ENCODE peak calls at places on chromosomes 13 and 19, in five cellular contexts. I is H1, Y is IMR-90, M is trophoblast cell, U is mesenchymal stem cell. K is an unnamed sample.
A peak's percentile ranks its signal among the peaks of the same experiment; 100 is the strongest.

GRCh38 chr19:15091918-15092753 is 10.1 kb downstream of the OR1I1 start:
- DNase-seq in I (no peak), Y (peak; percentile 71), M (peak; percentile 94), U (peak; percentile 77), K (peak; percentile 72)

GRCh38 chr19:36999313-36999712 is 78.9 kb upstream of the ZNF420 start:
- DNase-seq in I (no peak), Y (no peak), M (peak; percentile 1), U (no peak), K (no peak)

GRCh38 chr19:12015015-12015752 is 20.3 kb downstream of the ZNF433 start:
- DNase-seq in I (no peak), Y (no peak), M (no peak), U (no peak), K (no peak)

GRCh38 chr19:28867978-28868377 is 345.0 kb downstream of the UQCRFS1 start:
- DNase-seq in I (no peak), Y (no peak), M (no peak), U (no peak), K (no peak)

GRCh38 chr19:791605-792360 is 5.5 kb upstream of the PTBP1 start:
- DNase-seq in I (no peak), Y (no peak), M (no peak), U (no peak), K (no peak)

GRCh38 chr13:25678398-25678797 is 306.6 kb downstream of the ATP8A2 start:
- DNase-seq in I (no peak), Y (no peak), M (no peak), U (no peak), K (no peak)

GRCh38 chr13:50365300-50365682 is 350.0 kb downstream of the KCNRG start:
- DNase-seq in I (no peak), Y (no peak), M (no peak), U (no peak), K (no peak)

GRCh38 chr13:71525004-71525403 is 342.0 kb downstream of the DACH1 start:
- DNase-seq in I (no peak), Y (no peak), M (no peak), U (no peak), K (no peak)

GRCh38 chr13:32851083-32852064 is 164.8 kb upstream of the KL start:
- DNase-seq in I (no peak), Y (no peak), M (no peak), U (peak; percentile 18), K (no peak)

GRCh38 chr13:73465629-73465974 is 406.8 kb downstream of the KLF5 start:
- DNase-seq in I (no peak), Y (peak; percentile 42), M (peak; percentile 59), U (peak; percentile 27), K (no peak)

GRCh38 chr19:9828551-9829063 is 889 bp downstream of the UBL5 start:
- DNase-seq in I (no peak), Y (no peak), M (no peak), U (no peak), K (no peak)

GRCh38 chr19:16587031-16588023 is 15.1 kb upstream of the SLC35E1 start:
- DNase-seq in I (no peak), Y (peak; percentile 67), M (peak; percentile 25), U (peak; percentile 82), K (no peak)

GRCh38 chr19:49786432-49786831 is 19.6 kb downstream of the AP2A1 start:
- DNase-seq in I (no peak), Y (peak; percentile 53), M (peak; percentile 24), U (peak; percentile 41), K (no peak)

GRCh38 chr13:34762312-34762711 is 179.8 kb upstream of the NBEA start:
- DNase-seq in I (no peak), Y (no peak), M (peak; percentile 57), U (peak; percentile 72), K (no peak)

GRCh38 chr19:45768644-45769053 is 403 bp downstream of the SIX5 start:
- DNase-seq in I (no peak), Y (peak; percentile 41), M (peak; percentile 58), U (peak; percentile 81), K (no peak)

GRCh38 chr13:93724187-93724586 is 497.6 kb downstream of the GPC6 start:
- DNase-seq in I (no peak), Y (peak; percentile 61), M (no peak), U (no peak), K (no peak)

DNA sequence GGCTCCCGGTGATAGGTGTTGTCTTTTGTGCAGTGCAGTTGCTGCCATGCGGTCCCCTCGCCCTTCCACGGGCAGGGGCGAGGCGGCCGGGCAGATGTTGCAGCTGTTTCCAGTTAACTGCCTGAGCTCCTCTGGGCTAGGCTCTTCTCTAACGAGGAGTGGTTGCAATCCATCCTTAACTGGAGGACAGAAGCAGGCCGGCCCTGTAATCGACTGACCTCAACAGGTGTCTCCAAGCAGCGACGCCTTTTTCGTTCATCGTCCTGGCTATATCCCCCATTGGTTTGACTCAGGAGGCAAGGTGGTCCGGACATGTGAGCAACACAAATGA is 1.9 kb upstream of the TSC22D1 start:
- DNase-seq in I (no peak), Y (no peak), M (no peak), U (no peak), K (no peak)
- H3K4me1 ChIP-seq in I (peaks cover 16% of the 10 kb centered on the region), Y (peaks cover 23% of the 10 kb centered on the region), M (peaks cover 13% of the 10 kb centered on the region), U (peaks cover 12% of the 10 kb centered on the region), K (peaks cover 19% of the 10 kb centered on the region)

DNA sequence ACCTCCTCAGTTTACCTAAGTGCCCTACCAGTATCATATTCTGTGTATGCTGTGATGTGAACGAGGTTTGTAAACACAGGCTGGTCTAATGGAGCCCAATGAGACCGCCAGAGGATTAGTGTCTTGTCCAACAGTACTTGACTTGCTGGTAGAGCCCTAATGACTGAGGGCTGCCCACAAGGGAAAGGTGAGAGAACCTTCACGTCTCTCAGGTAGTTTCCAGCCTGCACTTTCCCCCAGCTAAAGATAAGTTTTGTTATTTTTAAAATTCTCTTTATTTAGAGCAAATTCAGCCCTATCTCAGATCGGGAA is 498 bp upstream of the RBM26 start:
- DNase-seq in I (no peak), Y (no peak), M (no peak), U (no peak), K (no peak)
- H4K8ac ChIP-seq in I (peak overlapping the region; percentile 94), Y (peak overlapping the region; percentile 99), M (peak overlapping the region; percentile 75), U (peak overlapping the region; percentile 97), K (no peak overlapping the region)

GRCh38 chr19:55385749-55386514 is at the start of gene RPL28:
- DNase-seq in I (peak; percentile 95), Y (peak; percentile 97), M (peak; percentile 100), U (peak; percentile 99), K (peak; percentile 99)
- H3K4me1 ChIP-seq in I (peaks cover 44% of the 10 kb centered on the region), Y (peaks cover 41% of the 10 kb centered on the region), M (peaks cover 37% of the 10 kb centered on the region), U (peaks cover 53% of the 10 kb centered on the region), K (peaks cover 39% of the 10 kb centered on the region)

GRCh38 chr19:32677657-32678056 is 2.0 kb downstream of the RGS9BP start:
- DNase-seq in I (no peak), Y (no peak), M (no peak), U (peak; percentile 23), K (peak; percentile 87)

GRCh38 chr19:32676895-32677359 is 1.3 kb downstream of the RGS9BP start:
- DNase-seq in I (no peak), Y (no peak), M (no peak), U (no peak), K (peak; percentile 17)

GRCh38 chr19:32686847-32687450 is 4.7 kb upstream of the NUDT19 start:
- DNase-seq in I (no peak), Y (no peak), M (no peak), U (no peak), K (no peak)

GRCh38 chr19:32687681-32688080 is 3.9 kb upstream of the NUDT19 start:
- DNase-seq in I (no peak), Y (no peak), M (no peak), U (no peak), K (no peak)

DNA sequence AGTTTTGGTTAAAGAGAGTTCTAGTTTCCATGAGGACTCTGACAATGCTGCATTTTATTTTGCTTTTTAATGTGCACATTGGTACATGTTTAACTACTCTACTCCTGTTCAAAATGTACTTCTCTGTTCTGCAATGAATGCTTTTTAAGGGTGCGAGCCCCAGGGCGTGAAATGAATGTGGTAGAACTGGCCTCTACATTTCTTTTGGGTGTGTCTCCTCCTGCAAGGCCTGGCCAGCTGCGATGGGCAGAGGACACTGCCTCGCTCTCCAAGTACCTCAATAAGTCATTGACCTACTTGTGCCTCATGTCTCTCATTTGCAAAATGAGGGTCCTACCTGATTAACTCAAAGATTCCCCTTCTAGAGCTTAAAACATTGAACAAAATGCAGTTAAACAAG is 6.7 kb downstream of the RGS9BP start:
- DNase-seq in I (no peak), Y (no peak), M (peak; percentile 51), U (no peak), K (no peak)
- H4K8ac ChIP-seq in I (no peak overlapping the region), Y (no peak overlapping the region), M (no peak overlapping the region), U (no peak overlapping the region), K (no peak overlapping the region)

DNA sequence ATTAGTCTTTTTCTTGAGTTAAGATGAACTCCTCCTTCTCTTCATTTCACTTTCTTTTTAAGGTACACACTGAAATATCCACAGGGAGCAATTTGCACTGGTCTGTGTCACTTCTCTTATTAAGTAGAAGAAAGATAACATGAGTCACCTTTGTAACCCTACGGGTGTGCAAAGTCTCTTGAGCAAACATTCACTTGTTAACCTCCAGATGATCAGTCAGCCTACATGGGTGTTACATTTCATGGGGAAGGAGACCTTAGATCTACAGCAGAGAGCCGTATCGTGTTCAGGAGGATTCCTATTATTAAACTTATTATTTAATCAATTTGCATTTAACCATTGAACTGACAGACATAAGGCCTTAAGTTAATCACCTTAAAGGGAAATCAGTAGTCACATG is 5.1 kb downstream of the ZNF507 start:
- DNase-seq in I (no peak), Y (no peak), M (peak; percentile 18), U (no peak), K (no peak)
- H3K4me1 ChIP-seq in I (no peaks in the 10 kb centered on the region), Y (peaks cover 11% of the 10 kb centered on the region), M (no peaks in the 10 kb centered on the region), U (peaks cover 3% of the 10 kb centered on the region), K (no peaks in the 10 kb centered on the region)

GRCh38 chr13:111204438-111205177 is 89.5 kb downstream of the ARHGEF7 start:
- DNase-seq in I (no peak), Y (peak; percentile 84), M (peak; percentile 77), U (peak; percentile 81), K (no peak)
- H4K8ac ChIP-seq in I (no peak overlapping the region), Y (peak overlapping the region; percentile 43), M (no peak overlapping the region), U (peak overlapping the region; percentile 59), K (no peak overlapping the region)

DNA sequence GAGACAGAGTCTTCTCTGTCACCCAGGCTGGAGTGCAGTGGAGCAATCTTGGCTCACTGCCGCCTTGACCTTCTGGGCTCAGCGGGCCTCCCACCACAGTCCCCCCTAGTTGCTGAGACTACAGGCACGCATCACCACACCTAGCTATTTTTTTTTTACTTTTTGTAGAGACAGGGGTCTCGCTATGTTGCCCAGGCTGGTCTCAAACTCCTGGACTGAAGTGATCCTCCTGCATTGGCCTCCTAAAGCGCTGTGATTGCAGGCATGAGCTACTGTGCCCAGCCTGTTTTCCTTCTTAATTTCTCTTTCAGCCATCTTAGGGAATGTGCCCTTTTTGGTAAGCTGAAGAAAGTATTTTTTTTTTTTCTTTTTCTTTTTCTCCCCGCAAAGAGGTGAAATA is 42.6 kb upstream of the RNF113B start:
- DNase-seq in I (no peak), Y (no peak), M (no peak), U (no peak), K (no peak)
- H3K4me1 ChIP-seq in I (peaks cover 5% of the 10 kb centered on the region), Y (peaks cover 47% of the 10 kb centered on the region), M (peaks cover 6% of the 10 kb centered on the region), U (peaks cover 28% of the 10 kb centered on the region), K (no peaks in the 10 kb centered on the region)